ENCODE peak calls at places on chromosomes 13 and 19, in four cellular contexts. G is endodermal cell, F is lung, U is brain microvascular endothelial cell. D is an unnamed sample. For H3K36me3, the result is how much of the 10 kb centered on the place peaks cover.

GRCh38 chr13:46751811-46752635 is 44.9 kb downstream of the ESD start:
- DNase-seq in G (no peak), F (no peak), U (no peak), D (no peak)

GRCh38 chr19:1910169-1910568 is 5.0 kb downstream of the ADAT3 start:
- DNase-seq in U (peak), G (no peak), F (no peak), D (no peak)

GRCh38 chr19:17281391-17282304 is at the start of gene ANKLE1:
- DNase-seq in F (no peak), G (peak), U (no peak), D (no peak)

GRCh38 chr13:103539265-103539664 is 473.0 kb upstream of the SLC10A2 start:
- DNase-seq in F (no peak), U (no peak), G (peak), D (no peak)

GRCh38 chr13:30114586-30115256 is 192.6 kb downstream of the KATNAL1 start:
- DNase-seq in F (peak), U (peak), G (peak), D (peak)

GRCh38 chr19:289651-290538 is 1.3 kb downstream of the PLPP2 start:
- DNase-seq in G (peak), U (peak), F (no peak), D (peak)

GRCh38 chr13:23655321-23655720 is 85.1 kb downstream of the TNFRSF19 start:
- DNase-seq in G (no peak), U (no peak), F (no peak), D (no peak)

GRCh38 chr19:35065574-35065973 is 24.1 kb downstream of the HPN start:
- DNase-seq in F (no peak), G (no peak), U (no peak), D (no peak)

GRCh38 chr13:36713842-36714241 is 40.0 kb downstream of the SERTM1 start:
- DNase-seq in F (no peak), U (no peak), G (no peak), D (no peak)

GRCh38 chr13:110387451-110388140 is 80.5 kb downstream of the COL4A2 start:
- DNase-seq in U (peak), F (no peak), G (peak), D (peak)

GRCh38 chr13:61664821-61665705 is 249.4 kb upstream of the PCDH20 start:
- DNase-seq in U (no peak), G (peak), F (no peak), D (no peak)

GRCh38 chr19:55654833-55655647 is at the start of gene U2AF2:
- DNase-seq in G (peak), U (peak), F (peak), D (peak)

GRCh38 chr13:111361873-111362648 is 41.6 kb downstream of the TEX29 start:
- DNase-seq in G (no peak), F (peak), U (no peak), D (no peak)

GRCh38 chr19:33408538-33408937 is 35.0 kb downstream of the CEBPG start:
- DNase-seq in G (no peak), F (no peak), U (no peak), D (no peak)

GRCh38 chr13:102580552-102581169 is 16.1 kb upstream of the TPP2 start:
- DNase-seq in F (no peak), U (peak), G (peak), D (peak)

GRCh38 chr19:57192064-57192395 is 730 bp downstream of the ZNF264 start:
- DNase-seq in F (no peak), G (no peak), U (peak), D (no peak)

GRCh38 chr19:45528149-45528743 is 21.0 kb downstream of the VASP start:
- DNase-seq in G (peak), F (no peak), U (no peak), D (peak)

GRCh38 chr13:32594339-32594738 is 8.1 kb downstream of the PDS5B start:
- DNase-seq in F (no peak), U (no peak), G (no peak), D (no peak)

GRCh38 chr13:30463820-30464495 is 1.8 kb downstream of the HMGB1 start:
- DNase-seq in G (peak), F (peak), U (peak), D (peak)

GRCh38 chr13:34013061-34013460 is 195.1 kb downstream of the RFC3 start:
- DNase-seq in U (no peak), G (no peak), F (no peak), D (no peak)

GRCh38 chr19:2240881-2241760 is 4.5 kb downstream of the SF3A2 start:
- DNase-seq in F (peak), U (no peak), G (no peak), D (no peak)

GRCh38 chr13:95385808-95386207 is 84.6 kb upstream of the ABCC4 start:
- DNase-seq in U (no peak), G (no peak), F (no peak), D (no peak)

GRCh38 chr13:31310356-31310755 is 110.6 kb downstream of the B3GLCT start:
- DNase-seq in G (no peak), U (no peak), F (no peak), D (peak)

GRCh38 chr13:98260357-98261164 is 83.5 kb upstream of the RNF113B start:
- DNase-seq in G (peak), F (no peak), U (no peak), D (no peak)

GRCh38 chr19:1673645-1674292 is 21.4 kb upstream of the TCF3 start:
- DNase-seq in F (no peak), U (no peak), G (no peak), D (no peak)

GRCh38 chr19:29831041-29831548 is 19.3 kb downstream of the CCNE1 start:
- DNase-seq in G (peak), F (no peak), U (no peak), D (peak)

GRCh38 chr19:23943411-23943810 is 28.7 kb downstream of the ZNF726 start:
- DNase-seq in G (no peak), U (no peak), F (no peak), D (no peak)

GRCh38 chr19:35736913-35737886 is 5.1 kb downstream of the IGFLR1 start:
- DNase-seq in F (no peak), U (no peak), G (no peak), D (no peak)

GRCh38 chr19:39705578-39706188 is 1.4 kb downstream of the LGALS14 start:
- DNase-seq in F (no peak), U (no peak), G (no peak), D (no peak)

GRCh38 chr13:79631260-79631659 is 150.3 kb downstream of the NDFIP2 start:
- DNase-seq in U (peak), G (no peak), F (no peak), D (peak)
- TF ChIP-seq CTCF in U (peak), G (peak), F (no peak), D (peak)

DNA sequence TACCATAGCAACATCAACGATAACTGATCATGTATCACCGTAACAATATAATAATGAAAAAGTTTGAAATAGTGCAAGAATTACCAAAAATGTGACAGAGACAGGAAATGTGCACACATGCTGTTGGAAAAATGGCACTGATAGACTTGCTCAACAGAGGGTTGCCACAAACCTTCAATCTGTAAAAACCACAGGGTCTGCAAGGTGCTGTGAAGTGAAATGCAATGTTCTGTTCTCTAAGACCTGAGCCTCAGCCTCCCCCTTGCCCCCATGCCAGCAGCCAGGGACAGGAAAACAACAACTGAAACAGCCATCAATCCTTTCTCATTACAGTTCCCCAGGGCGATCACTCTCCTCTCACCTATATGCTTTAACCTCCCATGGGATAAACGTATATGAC is 88.4 kb downstream of the USP12 start:
- DNase-seq in F (no peak), U (no peak), G (no peak), D (no peak)
- H3K36me3 ChIP-seq in F (under half), U (under half), G (under half), D (under half)

GRCh38 chr19:18895828-18896341 is at the start of gene CERS1:
- DNase-seq in F (no peak), U (no peak), G (peak), D (no peak)

GRCh38 chr19:18896421-18896841 is 473 bp upstream of the CERS1 start:
- DNase-seq in G (peak), F (no peak), U (no peak), D (peak)

GRCh38 chr19:18893573-18894253 is 2.2 kb downstream of the CERS1 start:
- DNase-seq in F (no peak), G (no peak), U (no peak), D (no peak)

GRCh38 chr19:18894254-18895037 is 1.5 kb downstream of the CERS1 start:
- DNase-seq in U (no peak), F (no peak), G (no peak), D (no peak)

GRCh38 chr19:18895038-18895827 is 725 bp downstream of the CERS1 start:
- DNase-seq in G (peak), F (no peak), U (no peak), D (peak)
- TF ChIP-seq CTCF in G (peak), F (no peak), U (peak), D (peak)

DNA sequence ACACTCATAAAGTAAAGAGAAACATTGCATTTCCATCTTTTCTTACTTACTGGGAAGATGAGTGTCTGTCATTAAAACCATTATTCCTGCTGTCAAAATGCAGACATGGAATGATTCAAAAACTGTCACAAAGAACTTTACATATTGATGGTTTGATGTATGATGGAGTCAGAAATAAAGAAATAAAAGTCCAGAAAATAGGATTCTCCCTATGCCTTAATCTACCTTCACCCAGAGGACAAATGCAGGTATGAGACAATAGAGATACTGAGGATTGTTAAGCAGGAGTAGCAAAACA is 656.1 kb downstream of the TBC1D4 start:
- DNase-seq in F (no peak), U (no peak), G (no peak), D (no peak)
- H3K36me3 ChIP-seq in F (under half), U (under half), G (under half), D (under half)

DNA sequence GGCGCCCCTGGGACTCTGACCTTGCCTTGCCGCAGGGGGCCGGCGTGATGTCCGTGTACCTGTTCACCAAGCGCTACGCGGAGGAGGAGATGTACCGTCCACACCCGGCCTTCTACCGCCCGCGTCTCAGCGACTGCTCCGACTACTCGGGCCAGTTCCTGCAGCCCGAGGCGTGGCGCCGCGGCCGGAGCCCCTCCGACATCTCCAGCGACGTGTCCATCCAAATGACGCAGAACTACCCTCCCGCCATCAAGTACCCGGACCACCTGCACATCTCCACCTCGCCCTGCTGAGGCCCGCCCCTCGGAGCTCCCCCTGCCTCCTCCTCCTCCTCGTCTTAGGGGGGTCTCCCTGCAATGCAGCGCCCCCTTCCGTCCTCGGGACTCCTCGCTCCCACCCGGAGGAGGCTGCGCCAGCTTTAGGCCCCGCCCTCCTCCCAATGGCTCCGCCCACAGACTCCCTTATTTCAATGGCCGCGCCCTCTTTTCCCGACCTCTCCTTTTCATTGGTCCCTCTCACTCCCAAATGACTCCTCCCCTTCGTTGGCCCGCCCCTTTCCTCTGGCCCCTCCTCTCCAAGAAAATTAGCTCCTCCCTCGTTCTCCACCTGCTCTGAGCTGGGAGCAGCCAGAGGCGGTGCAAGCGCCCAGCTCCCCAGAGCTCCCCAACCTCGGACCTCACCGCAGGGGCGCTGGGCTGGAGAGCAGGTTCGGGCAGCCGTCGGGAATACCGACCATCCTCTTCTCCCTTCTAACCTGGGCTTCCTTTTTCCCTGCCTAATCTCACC is 20.5 kb upstream of the CACNG8 start:
- DNase-seq in U (peak), F (no peak), G (peak), D (no peak)
- TF ChIP-seq CTCF in U (peak), F (no peak), G (peak), D (no peak)

GRCh38 chr19:21402303-21402985 is 5.5 kb downstream of the ZNF493 start:
- DNase-seq in F (no peak), U (no peak), G (no peak), D (no peak)
- H3K36me3 ChIP-seq in F (under half), U (under half), G (half or more), D (under half)

D was measured in mammary epithelial cell.